ENCODE peak calls at places on chromosome 21, in four cellular contexts. One of them, this sample, is unnamed.

GRCh38 chr21:36471254-36471723 is 8.6 kb downstream of the CLDN14 start:
- DNase-seq in astrocyte of the cerebellum: peak
- DNase-seq in GM06990: peak
- DNase-seq in mucosa of descending colon: no peak
- DNase-seq in this sample: peak

GRCh38 chr21:22374218-22374969 is 1376.2 kb downstream of the NCAM2 start:
- DNase-seq in GM06990: no peak
- DNase-seq in astrocyte of the cerebellum: no peak
- DNase-seq in mucosa of descending colon: peak
- DNase-seq in this sample: no peak

GRCh38 chr21:37153935-37154350 is 80.9 kb downstream of the TTC3 start:
- DNase-seq in mucosa of descending colon: peak
- DNase-seq in GM06990: no peak
- DNase-seq in astrocyte of the cerebellum: no peak
- DNase-seq in this sample: no peak

GRCh38 chr21:15130751-15131150 is 66.0 kb upstream of the NRIP1 start:
- DNase-seq in mucosa of descending colon: no peak
- DNase-seq in GM06990: no peak
- DNase-seq in astrocyte of the cerebellum: no peak
- DNase-seq in this sample: no peak

GRCh38 chr21:17495680-17496079 is 17.2 kb upstream of the CXADR start:
- DNase-seq in GM06990: no peak
- DNase-seq in astrocyte of the cerebellum: peak
- DNase-seq in mucosa of descending colon: no peak
- DNase-seq in this sample: no peak

GRCh38 chr21:36747114-36747814 is 48.3 kb downstream of the SIM2 start:
- DNase-seq in mucosa of descending colon: peak
- DNase-seq in GM06990: no peak
- DNase-seq in astrocyte of the cerebellum: no peak
- DNase-seq in this sample: peak

GRCh38 chr21:46622226-46622625 is 13.2 kb upstream of the PRMT2 start:
- DNase-seq in mucosa of descending colon: no peak
- DNase-seq in astrocyte of the cerebellum: peak
- DNase-seq in GM06990: no peak
- DNase-seq in this sample: no peak

GRCh38 chr21:38236232-38236631 is 20.6 kb upstream of the KCNJ15 start:
- DNase-seq in mucosa of descending colon: no peak
- DNase-seq in GM06990: no peak
- DNase-seq in astrocyte of the cerebellum: no peak
- DNase-seq in this sample: no peak

GRCh38 chr21:39601194-39601940 is 11.4 kb upstream of the B3GALT5 start:
- DNase-seq in GM06990: no peak
- DNase-seq in mucosa of descending colon: no peak
- DNase-seq in astrocyte of the cerebellum: no peak
- DNase-seq in this sample: no peak

GRCh38 chr21:31459457-31459856 is 115.4 kb upstream of the TIAM1 start:
- DNase-seq in astrocyte of the cerebellum: no peak
- DNase-seq in mucosa of descending colon: no peak
- DNase-seq in GM06990: no peak
- DNase-seq in this sample: no peak

GRCh38 chr21:32101206-32101763 is 177.6 kb downstream of the MIS18A start:
- DNase-seq in mucosa of descending colon: no peak
- DNase-seq in astrocyte of the cerebellum: no peak
- DNase-seq in GM06990: no peak
- DNase-seq in this sample: no peak

GRCh38 chr21:39712976-39713375 is 32.0 kb upstream of the IGSF5 start:
- DNase-seq in mucosa of descending colon: peak
- DNase-seq in astrocyte of the cerebellum: no peak
- DNase-seq in GM06990: no peak
- DNase-seq in this sample: no peak

GRCh38 chr21:15837603-15838002 is 107.8 kb downstream of the USP25 start:
- DNase-seq in astrocyte of the cerebellum: no peak
- DNase-seq in mucosa of descending colon: no peak
- DNase-seq in GM06990: no peak
- DNase-seq in this sample: no peak

GRCh38 chr21:41133896-41134522 is 34.0 kb upstream of the BACE2 start:
- DNase-seq in GM06990: no peak
- DNase-seq in astrocyte of the cerebellum: peak
- DNase-seq in mucosa of descending colon: peak
- DNase-seq in this sample: peak

GRCh38 chr21:39444406-39445145 is 1.0 kb downstream of the LCA5L start:
- DNase-seq in mucosa of descending colon: peak
- DNase-seq in GM06990: no peak
- DNase-seq in astrocyte of the cerebellum: peak
- DNase-seq in this sample: no peak

GRCh38 chr21:24829397-24829796 is 777.9 kb downstream of the MRPL39 start:
- DNase-seq in GM06990: no peak
- DNase-seq in astrocyte of the cerebellum: no peak
- DNase-seq in mucosa of descending colon: no peak
- DNase-seq in this sample: no peak

GRCh38 chr21:37082375-37082774 is 9.3 kb downstream of the TTC3 start:
- DNase-seq in astrocyte of the cerebellum: no peak
- DNase-seq in GM06990: no peak
- DNase-seq in mucosa of descending colon: no peak
- DNase-seq in this sample: no peak

GRCh38 chr21:17491716-17492414 is 21.0 kb upstream of the CXADR start:
- DNase-seq in GM06990: no peak
- DNase-seq in astrocyte of the cerebellum: peak
- DNase-seq in mucosa of descending colon: peak
- DNase-seq in this sample: peak

GRCh38 chr21:16573581-16573980 is 843.8 kb downstream of the USP25 start:
- DNase-seq in GM06990: no peak
- DNase-seq in mucosa of descending colon: no peak
- DNase-seq in astrocyte of the cerebellum: no peak
- DNase-seq in this sample: no peak

GRCh38 chr21:37505963-37506362 is 139.4 kb downstream of the DYRK1A start:
- DNase-seq in GM06990: no peak
- DNase-seq in mucosa of descending colon: no peak
- DNase-seq in astrocyte of the cerebellum: no peak
- DNase-seq in this sample: no peak

GRCh38 chr21:38982096-38982495 is 176.4 kb downstream of the ETS2 start:
- DNase-seq in GM06990: no peak
- DNase-seq in mucosa of descending colon: no peak
- DNase-seq in astrocyte of the cerebellum: no peak
- DNase-seq in this sample: no peak

GRCh38 chr21:20882462-20883415 is 115.5 kb upstream of the NCAM2 start:
- DNase-seq in astrocyte of the cerebellum: peak
- DNase-seq in mucosa of descending colon: peak
- DNase-seq in GM06990: no peak
- DNase-seq in this sample: peak

GRCh38 chr21:31795992-31796391 is 64.1 kb upstream of the SCAF4 start:
- DNase-seq in astrocyte of the cerebellum: no peak
- DNase-seq in GM06990: no peak
- DNase-seq in mucosa of descending colon: no peak
- DNase-seq in this sample: no peak

GRCh38 chr21:14594967-14595366 is 48.9 kb upstream of the SAMSN1 start:
- DNase-seq in mucosa of descending colon: no peak
- DNase-seq in astrocyte of the cerebellum: no peak
- DNase-seq in GM06990: no peak
- DNase-seq in this sample: no peak

GRCh38 chr21:15552914-15553491 is 176.8 kb upstream of the USP25 start:
- DNase-seq in astrocyte of the cerebellum: no peak
- DNase-seq in GM06990: no peak
- DNase-seq in mucosa of descending colon: no peak
- DNase-seq in this sample: no peak

GRCh38 chr21:37974081-37974480 is 57.8 kb upstream of the KCNJ6 start:
- DNase-seq in astrocyte of the cerebellum: peak
- DNase-seq in GM06990: no peak
- DNase-seq in mucosa of descending colon: no peak
- DNase-seq in this sample: no peak

GRCh38 chr21:14547834-14548513 is 1.9 kb upstream of the SAMSN1 start:
- DNase-seq in mucosa of descending colon: no peak
- DNase-seq in GM06990: no peak
- DNase-seq in astrocyte of the cerebellum: no peak
- DNase-seq in this sample: peak

GRCh38 chr21:31078796-31079195 is 40.5 kb upstream of the KRTAP19-8 start:
- DNase-seq in GM06990: no peak
- DNase-seq in mucosa of descending colon: no peak
- DNase-seq in astrocyte of the cerebellum: no peak
- DNase-seq in this sample: peak

GRCh38 chr21:36209626-36210171 is 53.1 kb downstream of the DOP1B start:
- DNase-seq in mucosa of descending colon: peak
- DNase-seq in GM06990: no peak
- DNase-seq in astrocyte of the cerebellum: peak
- DNase-seq in this sample: peak

GRCh38 chr21:18354947-18355346 is 48.6 kb downstream of the TMPRSS15 start:
- DNase-seq in astrocyte of the cerebellum: no peak
- DNase-seq in mucosa of descending colon: no peak
- DNase-seq in GM06990: no peak
- DNase-seq in this sample: no peak

DNA sequence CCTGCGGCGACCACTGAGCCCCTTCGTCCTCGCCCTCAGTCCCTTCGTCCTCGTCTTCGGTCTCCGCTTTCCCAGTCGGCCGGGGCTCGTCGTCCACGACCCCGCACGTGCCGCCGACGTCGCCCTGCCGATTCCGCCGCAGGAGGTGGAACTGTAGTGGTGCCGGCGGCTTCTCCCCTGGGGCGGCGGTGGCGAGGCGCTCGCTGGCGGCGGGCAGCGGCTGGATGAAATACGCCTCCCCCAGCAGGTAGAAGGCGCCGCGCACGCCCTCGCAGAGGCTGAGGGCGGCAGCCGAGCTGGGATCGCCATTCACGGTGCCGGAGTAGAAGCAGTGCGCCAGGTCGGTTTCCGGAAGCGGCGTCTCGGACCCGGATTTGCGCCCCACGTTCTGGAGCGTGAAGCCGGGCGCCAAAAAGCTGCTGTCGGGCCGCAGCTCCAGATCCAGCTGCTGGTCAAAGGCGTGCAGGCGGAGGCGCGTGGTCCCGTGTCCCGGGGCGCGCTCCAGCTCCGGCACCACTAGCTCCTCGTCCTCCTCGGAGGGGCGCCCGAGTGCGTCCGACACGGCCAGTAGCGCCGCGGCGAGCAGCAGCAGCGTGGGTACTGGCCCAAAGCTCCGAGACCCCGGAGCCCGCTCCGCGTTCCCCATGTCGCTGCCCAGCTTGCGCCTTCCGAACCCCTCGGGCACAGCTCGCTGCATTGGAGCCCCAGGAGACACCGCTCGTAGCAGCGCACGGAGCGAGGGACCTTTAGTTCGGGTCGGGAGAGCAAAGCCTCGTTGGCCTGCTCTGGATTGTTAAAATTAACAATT is 747 bp downstream of the ADAMTS1 start:
- DNase-seq in astrocyte of the cerebellum: no peak
- DNase-seq in mucosa of descending colon: no peak
- DNase-seq in GM06990: no peak
- DNase-seq in this sample: no peak
- TF ChIP-seq CTCF in astrocyte of the cerebellum: no peak
- TF ChIP-seq CTCF in mucosa of descending colon: no peak
- TF ChIP-seq CTCF in GM06990: no peak
- TF ChIP-seq CTCF in this sample: no peak

GRCh38 chr21:42593007-42593814 is 60.2 kb upstream of the PDE9A start:
- DNase-seq in GM06990: peak
- DNase-seq in mucosa of descending colon: peak
- DNase-seq in astrocyte of the cerebellum: peak
- DNase-seq in this sample: peak
- H3K4me3 ChIP-seq in GM06990: no peak
- H3K4me3 ChIP-seq in mucosa of descending colon: no peak
- H3K4me3 ChIP-seq in astrocyte of the cerebellum: no peak
- H3K4me3 ChIP-seq in this sample: no peak

GRCh38 chr21:33205476-33205875 is 24.3 kb upstream of the IFNAR2 start:
- DNase-seq in astrocyte of the cerebellum: no peak
- DNase-seq in GM06990: peak
- DNase-seq in mucosa of descending colon: no peak
- DNase-seq in this sample: peak
- TF ChIP-seq CTCF in astrocyte of the cerebellum: no peak
- TF ChIP-seq CTCF in GM06990: no peak
- TF ChIP-seq CTCF in mucosa of descending colon: no peak
- TF ChIP-seq CTCF in this sample: no peak

DNA sequence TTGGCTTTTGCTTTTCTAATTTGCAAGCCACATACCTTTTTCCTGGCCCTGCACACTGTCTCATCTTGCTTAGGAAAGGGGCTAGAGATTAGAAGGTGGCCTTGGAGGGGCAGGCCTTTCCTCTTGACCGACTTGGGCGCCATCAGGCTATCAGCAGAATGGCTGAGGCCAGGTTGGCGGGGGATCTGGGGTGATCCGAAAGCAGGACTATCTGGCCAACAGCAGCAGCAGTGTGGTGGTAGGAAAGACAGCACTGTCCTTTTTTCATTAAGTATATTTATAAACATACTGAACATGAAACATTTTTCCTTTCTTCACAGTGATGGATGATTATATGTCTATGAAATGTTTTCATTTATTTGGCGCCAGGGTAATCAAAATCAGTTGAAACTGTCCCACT is 23.5 kb upstream of the RUNX1 start:
- DNase-seq in mucosa of descending colon: no peak
- DNase-seq in astrocyte of the cerebellum: no peak
- DNase-seq in GM06990: no peak
- DNase-seq in this sample: no peak
- H3K4me3 ChIP-seq in mucosa of descending colon: no peak
- H3K4me3 ChIP-seq in astrocyte of the cerebellum: no peak
- H3K4me3 ChIP-seq in GM06990: no peak
- H3K4me3 ChIP-seq in this sample: no peak

GRCh38 chr21:43930848-43931384 is 65.9 kb downstream of the AGPAT3 start:
- DNase-seq in astrocyte of the cerebellum: no peak
- DNase-seq in GM06990: no peak
- DNase-seq in mucosa of descending colon: no peak
- DNase-seq in this sample: no peak

GRCh38 chr21:43928726-43929125 is 63.7 kb downstream of the AGPAT3 start:
- DNase-seq in mucosa of descending colon: peak
- DNase-seq in astrocyte of the cerebellum: no peak
- DNase-seq in GM06990: no peak
- DNase-seq in this sample: no peak

GRCh38 chr21:43930074-43930847 is 65.2 kb downstream of the AGPAT3 start:
- DNase-seq in astrocyte of the cerebellum: no peak
- DNase-seq in mucosa of descending colon: no peak
- DNase-seq in GM06990: no peak
- DNase-seq in this sample: no peak

GRCh38 chr21:43928230-43928607 is 63.2 kb downstream of the AGPAT3 start:
- DNase-seq in GM06990: no peak
- DNase-seq in mucosa of descending colon: no peak
- DNase-seq in astrocyte of the cerebellum: no peak
- DNase-seq in this sample: no peak

GRCh38 chr21:43929217-43929971 is 64.4 kb downstream of the AGPAT3 start:
- DNase-seq in GM06990: no peak
- DNase-seq in mucosa of descending colon: peak
- DNase-seq in astrocyte of the cerebellum: no peak
- DNase-seq in this sample: no peak
- TF ChIP-seq CTCF in GM06990: no peak
- TF ChIP-seq CTCF in mucosa of descending colon: no peak
- TF ChIP-seq CTCF in astrocyte of the cerebellum: no peak
- TF ChIP-seq CTCF in this sample: no peak

GRCh38 chr21:34891610-34891943 is 157.5 kb downstream of the RUNX1 start:
- DNase-seq in mucosa of descending colon: no peak
- DNase-seq in astrocyte of the cerebellum: no peak
- DNase-seq in GM06990: no peak
- DNase-seq in this sample: no peak
- H3K4me3 ChIP-seq in mucosa of descending colon: no peak
- H3K4me3 ChIP-seq in astrocyte of the cerebellum: peak
- H3K4me3 ChIP-seq in GM06990: no peak
- H3K4me3 ChIP-seq in this sample: no peak

GRCh38 chr21:28781602-28782274 is 210.9 kb downstream of the LTN1 start:
- DNase-seq in mucosa of descending colon: no peak
- DNase-seq in GM06990: no peak
- DNase-seq in astrocyte of the cerebellum: no peak
- DNase-seq in this sample: peak
- TF ChIP-seq CTCF in mucosa of descending colon: no peak
- TF ChIP-seq CTCF in GM06990: peak
- TF ChIP-seq CTCF in astrocyte of the cerebellum: peak
- TF ChIP-seq CTCF in this sample: peak